ENCODE peak calls at places on chromosomes 16 and 17, in ten cellular contexts. I is AG04450; E is CD8-positive, alpha-beta T cell; W is A549; R is H1; U is kidney; T is prostate gland; N is tibial nerve; P is psoas muscle; H is heart right ventricle. B is an unnamed sample. For H3K9me3, the result is how much of the 10 kb centered on the place peaks cover.

GRCh38 chr17:36890398-36891190 is 46.7 kb upstream of the LHX1 start:
- DNase-seq in I (no peak), E (no peak), W (no peak), R (no peak), U (no peak), T (no peak), N (no peak), P (no peak), H (no peak), B (no peak)

GRCh38 chr17:63819131-63819530 is 8.1 kb upstream of the PSMC5 start:
- DNase-seq in I (no peak), E (no peak), W (no peak), R (no peak), U (no peak), T (no peak), N (no peak), P (no peak), H (no peak), B (no peak)

GRCh38 chr17:32265192-32265895 is at the start of gene RHBDL3:
- DNase-seq in I (no peak), E (no peak), W (peak), R (no peak), U (peak), T (no peak), N (no peak), P (no peak), H (no peak), B (no peak)

GRCh38 chr17:48624544-48625501 is 1.3 kb downstream of the HOXB9 start:
- DNase-seq in I (no peak), E (no peak), W (peak), R (no peak), U (peak), T (no peak), N (no peak), P (no peak), H (no peak), B (peak)

GRCh38 chr17:47687748-47688147 is 6.2 kb upstream of the TBKBP1 start:
- DNase-seq in I (no peak), E (no peak), W (no peak), R (no peak), U (no peak), T (no peak), N (no peak), P (no peak), H (no peak), B (no peak)

GRCh38 chr16:48613061-48613957 is 3.3 kb upstream of the N4BP1 start:
- DNase-seq in I (peak), E (peak), W (no peak), R (no peak), U (no peak), T (no peak), N (no peak), P (no peak), H (no peak), B (peak)

GRCh38 chr17:77419547-77420475 is 279.0 kb downstream of the SEC14L1 start:
- DNase-seq in I (no peak), E (peak), W (no peak), R (no peak), U (no peak), T (no peak), N (no peak), P (no peak), H (no peak), B (no peak)

GRCh38 chr16:79707867-79708266 is 107.3 kb upstream of the MAF start:
- DNase-seq in I (no peak), E (no peak), W (no peak), R (no peak), U (no peak), T (no peak), N (peak), P (peak), H (peak), B (peak)

GRCh38 chr17:64081802-64082799 is 47.8 kb downstream of the ERN1 start:
- DNase-seq in I (peak), E (peak), W (peak), R (no peak), U (no peak), T (peak), N (no peak), P (no peak), H (no peak), B (peak)

GRCh38 chr17:38554430-38555350 is 51.1 kb downstream of the SRCIN1 start:
- DNase-seq in I (no peak), E (no peak), W (no peak), R (no peak), U (no peak), T (no peak), N (no peak), P (no peak), H (no peak), B (no peak)

GRCh38 chr17:47120521-47121095 is 68.5 kb downstream of the CDC27 start:
- DNase-seq in I (no peak), E (no peak), W (no peak), R (no peak), U (no peak), T (no peak), N (no peak), P (no peak), H (no peak), B (no peak)

GRCh38 chr17:80780381-80781187 is 211.1 kb upstream of the CHMP6 start:
- DNase-seq in I (no peak), E (peak), W (no peak), R (no peak), U (no peak), T (no peak), N (no peak), P (no peak), H (no peak), B (peak)

GRCh38 chr17:15510361-15510760 is 42.9 kb upstream of the CDRT4 start:
- DNase-seq in I (no peak), E (no peak), W (no peak), R (no peak), U (no peak), T (no peak), N (no peak), P (no peak), H (no peak), B (no peak)

GRCh38 chr17:63476494-63476856 is 386 bp upstream of the ACE start:
- DNase-seq in I (no peak), E (no peak), W (no peak), R (no peak), U (no peak), T (no peak), N (no peak), P (no peak), H (no peak), B (peak)

GRCh38 chr17:42135664-42136653 is 13.4 kb downstream of the HSPB9 start:
- DNase-seq in I (no peak), E (no peak), W (peak), R (no peak), U (peak), T (no peak), N (peak), P (no peak), H (peak), B (peak)

DNA sequence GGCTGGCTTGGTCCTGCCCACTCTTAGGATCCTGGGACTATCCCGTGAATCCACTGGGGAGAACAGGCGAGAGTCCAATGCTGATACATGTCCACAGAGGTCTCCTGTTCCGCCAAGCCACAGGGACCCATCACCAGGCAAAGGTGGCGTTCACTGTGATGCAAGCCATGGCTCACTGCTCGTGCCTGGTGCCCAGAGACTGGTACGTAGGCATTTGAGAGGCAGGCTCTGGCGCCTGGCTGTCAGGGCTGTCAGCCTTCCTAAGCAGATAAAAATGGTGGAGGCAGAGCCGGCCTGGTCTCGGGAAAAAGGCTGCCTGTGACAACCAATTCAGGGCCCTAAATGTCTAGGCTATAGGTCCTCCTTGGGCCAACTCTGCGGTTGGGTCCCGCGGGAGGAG is 2329.0 kb downstream of the TP53TG3F start:
- DNase-seq in I (no peak), E (no peak), W (no peak), R (no peak), U (peak), T (no peak), N (no peak), P (no peak), H (no peak), B (no peak)
- H3K9me3 ChIP-seq in I (half or more), E (under half), W (under half), R (half or more), U (under half), T (under half), N (under half), P (under half), H (under half), B (under half)

DNA sequence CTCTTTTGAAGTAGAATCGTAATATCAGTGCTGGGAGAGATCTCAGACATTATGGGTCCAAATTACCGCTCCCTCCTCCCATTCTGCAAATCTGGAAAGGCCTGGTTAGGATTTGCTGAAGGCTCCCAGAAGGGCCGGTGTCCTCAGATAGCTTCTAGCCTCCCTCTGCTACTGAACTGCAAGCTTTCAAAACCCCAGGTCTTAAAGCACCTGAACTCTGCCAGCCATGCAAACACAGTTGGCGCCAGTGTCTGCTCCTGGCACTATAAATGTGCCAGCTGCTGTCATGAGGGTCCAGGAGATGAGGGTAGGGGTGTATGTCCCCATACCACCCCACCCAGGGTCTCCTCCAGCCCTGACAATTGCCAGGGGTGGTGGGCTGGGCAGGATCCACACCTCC is 24.2 kb downstream of the SLC5A10 start:
- DNase-seq in I (no peak), E (no peak), W (no peak), R (no peak), U (no peak), T (no peak), N (no peak), P (no peak), H (no peak), B (no peak)
- TF ChIP-seq CTCF in I (no peak), E (no peak), W (no peak), R (no peak), U (no peak), T (no peak), N (no peak), P (no peak), H (no peak), B (no peak)

DNA sequence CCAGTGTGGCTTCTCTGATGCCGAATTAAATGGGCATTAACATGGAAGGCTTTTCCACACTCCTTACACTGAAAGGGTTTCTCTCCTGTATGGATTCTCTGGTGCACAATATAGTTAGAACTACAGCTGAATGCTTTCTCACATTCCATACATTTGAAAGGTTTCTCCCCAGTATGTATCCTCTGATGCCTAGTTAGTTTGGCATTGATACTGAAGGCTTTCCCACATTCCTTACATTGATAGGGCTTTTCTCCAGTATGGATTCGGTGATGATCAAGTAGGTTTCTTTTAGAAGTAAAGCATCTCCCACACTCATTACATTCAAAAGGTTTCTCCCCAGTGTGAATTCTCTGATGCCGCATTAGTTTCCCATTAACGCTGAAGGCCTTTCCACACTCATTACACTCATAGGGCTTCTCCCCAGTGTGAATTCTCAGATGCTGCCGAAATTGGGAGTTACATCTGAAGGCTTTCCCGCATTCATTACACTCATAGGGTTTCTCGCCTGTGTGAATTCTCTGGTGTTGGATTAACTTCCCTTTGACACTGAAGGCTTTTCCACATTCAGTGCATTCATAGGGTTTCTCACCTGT is 6.5 kb upstream of the TLE7 start:
- DNase-seq in I (no peak), E (no peak), W (no peak), R (no peak), U (no peak), T (no peak), N (no peak), P (no peak), H (no peak), B (no peak)
- H3K9me3 ChIP-seq in I (half or more), E (under half), W (half or more), R (half or more), U (under half), T (under half), N (under half), P (half or more), H (half or more), B (under half)

GRCh38 chr17:43840814-43841213 is 6.2 kb upstream of the CD300LG start:
- DNase-seq in I (no peak), E (no peak), W (peak), R (no peak), U (no peak), T (no peak), N (no peak), P (no peak), H (no peak), B (no peak)
- TF ChIP-seq CTCF in I (peak), E (no peak), W (peak), R (peak), U (peak), T (no peak), N (no peak), P (no peak), H (peak), B (peak)

GRCh38 chr16:35557731-35558130 is 2098.3 kb downstream of the TP53TG3F start:
- DNase-seq in I (no peak), E (no peak), W (no peak), R (no peak), U (no peak), T (no peak), N (no peak), P (no peak), H (no peak), B (no peak)
- H3K9me3 ChIP-seq in I (under half), E (under half), W (under half), R (half or more), U (under half), T (under half), N (under half), P (under half), H (under half), B (under half)

GRCh38 chr16:47143329-47143676 is 442 bp downstream of the NETO2 start:
- DNase-seq in I (no peak), E (peak), W (peak), R (no peak), U (peak), T (peak), N (no peak), P (no peak), H (peak), B (peak)
- TF ChIP-seq CTCF in I (peak), E (peak), W (peak), R (peak), U (peak), T (peak), N (peak), P (peak), H (peak), B (peak)

DNA sequence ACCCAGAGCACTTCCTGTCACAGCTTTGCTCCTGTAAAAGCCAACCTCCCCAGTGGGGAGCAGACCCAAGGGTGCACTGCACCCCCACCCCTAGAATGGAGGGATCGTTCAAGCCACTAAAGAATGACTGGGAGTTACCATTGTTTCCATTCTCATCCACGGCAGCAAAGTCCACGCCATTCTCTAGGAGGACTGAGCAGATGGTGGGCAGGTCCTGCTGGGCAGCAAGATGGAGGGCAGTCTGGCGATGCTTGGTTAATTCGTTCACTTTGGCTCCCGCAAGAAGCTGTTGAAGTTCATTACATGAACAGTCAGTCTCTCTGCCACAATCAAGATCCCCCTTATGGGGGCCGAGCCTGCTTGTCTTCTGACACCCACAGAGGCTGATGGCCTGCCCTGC is 30.8 kb downstream of the CYB5D2 start:
- DNase-seq in I (no peak), E (no peak), W (no peak), R (no peak), U (no peak), T (no peak), N (no peak), P (no peak), H (no peak), B (no peak)
- H3K9me3 ChIP-seq in I (under half), E (under half), W (under half), R (under half), U (under half), T (under half), N (under half), P (under half), H (under half), B (under half)